ENCODE peak calls at places on chromosome 13, in four cellular contexts. Q is tibial nerve, B is lower leg skin, V is Peyer's patch. Z is an unnamed sample.
A peak's percentile ranks its signal among the peaks of the same experiment; 100 is the strongest.

GRCh38 chr13:98509271-98510155 is 67.4 kb downstream of the STK24 start:
- DNase-seq in Q (no peak), B (peak; percentile 93), V (peak; percentile 73), Z (no peak)

GRCh38 chr13:78254113-78254512 is 335.5 kb upstream of the EDNRB start:
- DNase-seq in Q (no peak), B (no peak), V (no peak), Z (no peak)

GRCh38 chr13:38530492-38530891 is 156.4 kb upstream of the FREM2 start:
- DNase-seq in Q (no peak), B (no peak), V (no peak), Z (no peak)

GRCh38 chr13:100392709-100393630 is 195.6 kb downstream of the GGACT start:
- DNase-seq in Q (peak; percentile 54), B (peak; percentile 93), V (no peak), Z (no peak)

GRCh38 chr13:26168276-26168814 is 53.8 kb downstream of the RNF6 start:
- DNase-seq in Q (no peak), B (no peak), V (no peak), Z (no peak)

GRCh38 chr13:114032121-114032799 is 58.4 kb upstream of the C13orf46 start:
- DNase-seq in Q (no peak), B (no peak), V (no peak), Z (no peak)

GRCh38 chr13:50513528-50513863 is 330.0 kb downstream of the DLEU7 start:
- DNase-seq in Q (no peak), B (no peak), V (no peak), Z (no peak)

GRCh38 chr13:97440598-97440997 is 6.6 kb downstream of the RAP2A start:
- DNase-seq in Q (no peak), B (no peak), V (no peak), Z (no peak)

GRCh38 chr13:73138967-73139491 is 80.2 kb downstream of the KLF5 start:
- DNase-seq in Q (no peak), B (no peak), V (no peak), Z (no peak)

GRCh38 chr13:110480161-110480560 is 81.4 kb downstream of the RAB20 start:
- DNase-seq in Q (no peak), B (no peak), V (no peak), Z (no peak)

GRCh38 chr13:100735494-100735893 is 60.9 kb upstream of the TMTC4 start:
- DNase-seq in Q (no peak), B (no peak), V (no peak), Z (no peak)

GRCh38 chr13:71922191-71922590 is 55.2 kb upstream of the DACH1 start:
- DNase-seq in Q (no peak), B (no peak), V (no peak), Z (no peak)

GRCh38 chr13:36673838-36674326 is at the start of gene SERTM1:
- DNase-seq in Q (no peak), B (no peak), V (no peak), Z (no peak)

GRCh38 chr13:96836733-96837132 is 157.5 kb downstream of the OXGR1 start:
- DNase-seq in Q (no peak), B (no peak), V (no peak), Z (no peak)

GRCh38 chr13:111597041-111598017 is 276.9 kb downstream of the TEX29 start:
- DNase-seq in Q (no peak), B (peak; percentile 80), V (no peak), Z (no peak)

GRCh38 chr13:75691183-75691582 is 55.1 kb downstream of the LMO7 start:
- DNase-seq in Q (no peak), B (no peak), V (no peak), Z (no peak)

GRCh38 chr13:73870970-73871935 is 263.0 kb downstream of the KLF12 start:
- DNase-seq in Q (no peak), B (no peak), V (no peak), Z (no peak)

GRCh38 chr13:99614465-99614885 is 113.2 kb downstream of the TM9SF2 start:
- DNase-seq in Q (no peak), B (no peak), V (no peak), Z (no peak)

GRCh38 chr13:111893071-111893606 is 173.8 kb upstream of the SOX1 start:
- DNase-seq in Q (no peak), B (peak; percentile 77), V (no peak), Z (no peak)

GRCh38 chr13:101474419-101474957 is 22.0 kb downstream of the ITGBL1 start:
- DNase-seq in Q (no peak), B (no peak), V (no peak), Z (no peak)

GRCh38 chr13:26051231-26052135 is at the start of gene SHISA2:
- DNase-seq in Q (no peak), B (no peak), V (no peak), Z (peak; percentile 39)

GRCh38 chr13:75151081-75151643 is 330.8 kb downstream of the TBC1D4 start:
- DNase-seq in Q (no peak), B (no peak), V (no peak), Z (no peak)

GRCh38 chr13:51745236-51745635 is 58.7 kb downstream of the DHRS12 start:
- DNase-seq in Q (no peak), B (no peak), V (no peak), Z (no peak)

GRCh38 chr13:109602356-109602755 is 184.0 kb downstream of the IRS2 start:
- DNase-seq in Q (no peak), B (no peak), V (no peak), Z (no peak)

GRCh38 chr13:22837980-22838615 is 342.7 kb upstream of the SGCG start:
- DNase-seq in Q (no peak), B (no peak), V (no peak), Z (no peak)

GRCh38 chr13:102869948-102870676 is 24.3 kb downstream of the ERCC5 start:
- DNase-seq in Q (no peak), B (no peak), V (no peak), Z (no peak)

GRCh38 chr13:26539738-26540292 is 17.7 kb upstream of the WASF3 start:
- DNase-seq in Q (no peak), B (no peak), V (no peak), Z (no peak)

GRCh38 chr13:105702441-105702840 is 833.0 kb downstream of the EFNB2 start:
- DNase-seq in Q (no peak), B (no peak), V (no peak), Z (no peak)

GRCh38 chr13:96033220-96034015 is 19.8 kb downstream of the UGGT2 start:
- DNase-seq in Q (no peak), B (no peak), V (no peak), Z (no peak)

GRCh38 chr13:20331949-20332348 is 99.8 kb upstream of the GJB6 start:
- DNase-seq in Q (no peak), B (no peak), V (no peak), Z (no peak)

GRCh38 chr13:35722438-35723060 is 246.1 kb upstream of the MAB21L1 start:
- DNase-seq in Q (no peak), B (peak; percentile 45), V (no peak), Z (no peak)

GRCh38 chr13:99774644-99775043 is 196.9 kb downstream of the ZIC5 start:
- DNase-seq in Q (no peak), B (no peak), V (no peak), Z (no peak)

GRCh38 chr13:24220086-24220703 is 59.7 kb downstream of the SPATA13 start:
- DNase-seq in Q (no peak), B (no peak), V (no peak), Z (peak; percentile 32)

DNA sequence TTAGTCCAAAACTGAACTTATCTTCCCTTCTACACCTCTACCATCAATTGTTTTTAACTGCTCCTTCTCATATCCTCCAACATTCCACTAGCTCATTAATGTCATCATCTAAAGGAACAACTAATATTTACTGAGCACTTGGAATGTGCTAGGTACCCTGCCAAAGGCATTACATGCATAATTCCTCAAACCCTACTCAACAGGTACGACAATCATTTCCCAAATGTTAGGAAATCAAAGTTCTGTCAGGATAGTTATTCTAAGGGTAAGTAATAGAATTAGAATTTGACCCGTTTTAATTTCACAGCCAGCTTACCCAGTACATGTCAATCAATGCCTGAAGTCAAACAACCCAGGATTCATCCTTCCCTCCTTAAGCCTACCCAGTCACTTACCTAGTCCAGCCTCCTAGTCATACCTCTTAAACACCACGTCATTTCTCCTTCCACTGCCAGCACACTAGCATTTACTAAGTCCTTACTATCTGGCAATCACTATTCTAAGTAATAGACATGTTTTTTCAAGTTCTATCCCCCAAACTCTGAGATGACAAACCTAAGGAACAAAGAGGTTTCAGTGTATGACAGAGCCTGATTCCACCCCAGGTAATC is 2.4 kb downstream of the LNX2 start:
- DNase-seq in Q (no peak), B (no peak), V (no peak), Z (no peak)
- TF ChIP-seq POLR2A in Q (no peak), B (no peak), V (no peak), Z (no peak)

DNA sequence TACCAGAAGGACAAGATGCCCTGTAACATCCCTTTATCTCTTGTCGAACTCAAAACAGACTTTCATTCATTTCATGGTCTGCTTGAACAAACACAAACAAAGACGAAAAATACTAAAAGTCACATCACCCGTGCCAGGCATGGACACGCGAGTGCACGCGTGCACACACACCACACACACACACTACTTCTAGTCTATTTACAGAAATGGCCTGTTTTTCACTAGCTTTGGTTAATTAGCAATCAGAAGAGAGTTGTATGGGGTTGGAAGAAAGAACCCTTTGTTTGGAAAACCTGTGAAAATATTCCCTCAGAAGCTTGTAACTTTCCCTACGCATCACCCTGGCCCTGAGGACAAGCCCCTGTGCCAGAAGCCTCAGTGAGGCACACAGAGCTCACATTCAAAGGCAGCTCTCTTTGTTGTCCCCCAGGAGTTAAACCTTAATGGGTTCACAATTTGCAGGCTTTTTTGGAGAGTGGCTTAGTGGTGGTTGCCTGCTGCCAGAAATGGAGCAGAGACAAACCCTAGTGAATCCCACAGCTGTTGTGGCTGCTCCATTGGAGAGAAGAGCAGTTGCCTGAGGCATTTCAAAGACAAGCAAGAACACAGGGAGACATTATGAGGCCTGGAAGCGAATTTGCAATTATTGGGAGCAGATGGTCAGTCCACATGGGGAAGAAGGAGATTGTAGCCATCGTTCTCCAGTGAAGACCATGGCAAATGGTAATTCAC is 55.9 kb downstream of the STARD13 start:
- DNase-seq in Q (peak; percentile 33), B (no peak), V (no peak), Z (no peak)
- TF ChIP-seq POLR2A in Q (no peak), B (no peak), V (no peak), Z (no peak)

GRCh38 chr13:40667622-40667978 is 1.2 kb upstream of the FOXO1 start:
- DNase-seq in Q (no peak), B (peak; percentile 90), V (peak; percentile 55), Z (no peak)

GRCh38 chr13:40665061-40665753 is 1.2 kb downstream of the FOXO1 start:
- DNase-seq in Q (no peak), B (peak; percentile 89), V (peak; percentile 72), Z (no peak)

GRCh38 chr13:40665754-40666057 is 735 bp downstream of the FOXO1 start:
- DNase-seq in Q (no peak), B (no peak), V (no peak), Z (no peak)

GRCh38 chr13:40666905-40667621 is 622 bp upstream of the FOXO1 start:
- DNase-seq in Q (peak; percentile 24), B (peak; percentile 92), V (peak; percentile 67), Z (peak; percentile 49)

GRCh38 chr13:40666058-40666904 is at the start of gene FOXO1:
- DNase-seq in Q (peak; percentile 86), B (peak; percentile 97), V (peak; percentile 93), Z (peak; percentile 94)
- TF ChIP-seq POLR2A in Q (peak; percentile 98), B (peak; percentile 68), V (peak; percentile 98), Z (peak; percentile 96)

GRCh38 chr13:42255854-42256253 is 16.1 kb upstream of the AKAP11 start:
- DNase-seq in Q (no peak), B (no peak), V (no peak), Z (no peak)
- TF ChIP-seq POLR2A in Q (no peak), B (no peak), V (no peak), Z (no peak)

Z was measured in GM12892.